ENCODE peak calls at places on chromosomes 1 and 21, in four cellular contexts. B is fibroblast of lung, Y is GM23248, F is lower lobe of right lung. V is an unnamed sample.
A peak's percentile ranks its signal among the peaks of the same experiment; 100 is the strongest.

GRCh38 chr1:18486195-18486594 is 5.5 kb downstream of the KLHDC7A start:
- DNase-seq in Y (no peak), B (no peak), F (no peak), V (no peak)

GRCh38 chr1:108716437-108717230 is 3.9 kb downstream of the FNDC7 start:
- DNase-seq in F (no peak), B (no peak), Y (no peak), V (no peak)

GRCh38 chr21:35024071-35024420 is 25.1 kb downstream of the RUNX1 start:
- DNase-seq in Y (no peak), F (no peak), B (no peak), V (no peak)

GRCh38 chr1:35915693-35916092 is 15.2 kb upstream of the AGO3 start:
- DNase-seq in Y (no peak), B (peak; percentile 34), F (no peak), V (no peak)

GRCh38 chr1:204565617-204566582 is 49.7 kb downstream of the MDM4 start:
- DNase-seq in B (peak; percentile 78), F (no peak), Y (peak; percentile 86), V (peak; percentile 84)

GRCh38 chr1:169107673-169108160 is 1.2 kb downstream of the ATP1B1 start:
- DNase-seq in B (peak; percentile 43), Y (peak; percentile 55), F (no peak), V (peak; percentile 46)

GRCh38 chr1:177448652-177449351 is 278.0 kb downstream of the BRINP2 start:
- DNase-seq in Y (peak; percentile 60), F (no peak), B (peak; percentile 1), V (no peak)

GRCh38 chr1:226646026-226646869 is 92.8 kb downstream of the ITPKB start:
- DNase-seq in Y (no peak), B (peak; percentile 28), F (peak; percentile 40), V (no peak)

GRCh38 chr21:39016740-39017315 is 166.4 kb downstream of the PSMG1 start:
- DNase-seq in F (peak; percentile 72), B (no peak), Y (no peak), V (no peak)

GRCh38 chr1:67803380-67804279 is 29.6 kb downstream of the GNG12 start:
- DNase-seq in B (peak; percentile 74), F (no peak), Y (peak; percentile 46), V (peak; percentile 58)

GRCh38 chr1:207497951-207498350 is 2.0 kb downstream of the CR1 start:
- DNase-seq in F (no peak), Y (no peak), B (no peak), V (no peak)

GRCh38 chr1:73452522-73452921 is 745.5 kb downstream of the LRRIQ3 start:
- DNase-seq in B (no peak), F (no peak), Y (no peak), V (peak; percentile 14)

GRCh38 chr1:91830242-91831131 is 55.5 kb downstream of the TGFBR3 start:
- DNase-seq in Y (peak; percentile 87), F (peak; percentile 62), B (peak; percentile 96), V (peak; percentile 82)

GRCh38 chr1:181083842-181084605 is 4.5 kb upstream of the IER5 start:
- DNase-seq in Y (peak; percentile 58), B (peak; percentile 68), F (peak; percentile 62), V (no peak)

GRCh38 chr1:68917456-68917855 is 420.6 kb upstream of the DEPDC1 start:
- DNase-seq in F (no peak), Y (no peak), B (no peak), V (peak; percentile 33)

GRCh38 chr1:21447311-21447710 is 7.4 kb downstream of the NBPF3 start:
- DNase-seq in F (no peak), B (peak; percentile 57), Y (no peak), V (peak; percentile 57)
- H3K9me3 ChIP-seq in F (no peaks in the 10 kb centered on the region), B (no peaks in the 10 kb centered on the region), Y (no peaks in the 10 kb centered on the region), V (no peaks in the 10 kb centered on the region)

GRCh38 chr1:231986631-231987291 is 360.2 kb downstream of the DISC1 start:
- DNase-seq in B (peak; percentile 68), Y (no peak), F (no peak), V (peak; percentile 5)
- H3K36me3 ChIP-seq in B (no peaks in the 10 kb centered on the region), Y (no peaks in the 10 kb centered on the region), F (no peaks in the 10 kb centered on the region), V (no peaks in the 10 kb centered on the region)

DNA sequence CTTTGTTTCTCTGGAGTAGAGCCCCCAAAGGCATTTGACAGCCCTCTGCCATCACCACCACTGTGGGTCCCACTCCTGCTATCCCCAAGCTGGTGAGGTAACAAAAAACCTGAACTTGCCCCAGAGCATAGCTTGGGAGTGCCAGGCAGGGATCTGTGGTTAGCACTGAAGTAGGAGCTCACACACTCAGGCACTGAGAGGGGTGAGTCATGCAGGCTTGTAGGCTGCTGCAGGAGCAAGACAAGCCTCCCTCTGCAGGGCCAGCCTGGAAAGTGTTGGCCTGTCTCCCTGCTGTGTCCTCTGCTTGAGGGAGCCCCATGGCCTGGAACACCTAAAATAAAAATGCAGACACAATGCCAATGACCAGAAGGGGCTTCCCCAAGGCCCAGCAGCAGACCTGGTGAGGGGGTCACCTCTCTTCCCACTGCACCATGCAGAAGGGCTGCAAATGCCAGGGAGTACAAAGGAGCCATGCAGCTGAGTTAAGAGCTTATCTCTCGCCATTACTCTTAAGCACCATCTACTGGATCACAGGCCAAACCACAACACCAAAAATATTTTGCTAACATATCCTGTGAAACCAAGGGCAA is 108.9 kb upstream of the POGK start:
- DNase-seq in Y (peak; percentile 7), F (peak; percentile 45), B (no peak), V (no peak)
- H3K9me3 ChIP-seq in Y (no peaks in the 10 kb centered on the region), F (no peaks in the 10 kb centered on the region), B (no peaks in the 10 kb centered on the region), V (peaks cover 2% of the 10 kb centered on the region)

GRCh38 chr21:46489162-46489663 is 30.5 kb downstream of the DIP2A start:
- DNase-seq in Y (no peak), B (no peak), F (no peak), V (no peak)
- H3K36me3 ChIP-seq in Y (peaks cover 11% of the 10 kb centered on the region), B (peaks cover 7% of the 10 kb centered on the region), F (peaks cover 45% of the 10 kb centered on the region), V (peaks cover 41% of the 10 kb centered on the region)

GRCh38 chr1:248127653-248128052 is 17.3 kb upstream of the OR2M5 start:
- DNase-seq in F (no peak), Y (no peak), B (no peak), V (no peak)
- H3K9me3 ChIP-seq in F (no peaks in the 10 kb centered on the region), Y (no peaks in the 10 kb centered on the region), B (no peaks in the 10 kb centered on the region), V (peaks cover 3% of the 10 kb centered on the region)

DNA sequence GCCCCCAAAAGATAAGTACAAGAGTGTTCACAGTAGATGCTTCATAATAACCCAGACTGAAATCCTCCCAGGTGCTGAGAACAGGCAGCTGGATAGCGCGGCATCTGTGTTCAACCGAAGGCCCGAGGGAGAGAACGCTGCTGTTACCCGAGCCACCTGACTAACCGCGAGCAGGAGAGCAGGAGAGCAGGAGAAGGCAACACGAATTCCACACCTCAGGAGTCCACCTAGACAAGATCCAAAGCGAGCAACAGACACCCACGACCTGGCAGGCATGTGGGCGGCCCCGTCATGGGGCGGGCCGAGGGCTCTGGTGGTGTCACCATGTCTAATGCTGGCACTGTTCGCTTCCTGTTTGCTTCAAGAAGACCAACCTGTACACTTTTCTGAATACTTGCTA is 20.9 kb upstream of the SPATC1L start:
- DNase-seq in Y (no peak), B (no peak), F (peak; percentile 20), V (no peak)
- H3K36me3 ChIP-seq in Y (no peaks in the 10 kb centered on the region), B (peaks cover 43% of the 10 kb centered on the region), F (peaks cover 83% of the 10 kb centered on the region), V (peaks cover 85% of the 10 kb centered on the region)

DNA sequence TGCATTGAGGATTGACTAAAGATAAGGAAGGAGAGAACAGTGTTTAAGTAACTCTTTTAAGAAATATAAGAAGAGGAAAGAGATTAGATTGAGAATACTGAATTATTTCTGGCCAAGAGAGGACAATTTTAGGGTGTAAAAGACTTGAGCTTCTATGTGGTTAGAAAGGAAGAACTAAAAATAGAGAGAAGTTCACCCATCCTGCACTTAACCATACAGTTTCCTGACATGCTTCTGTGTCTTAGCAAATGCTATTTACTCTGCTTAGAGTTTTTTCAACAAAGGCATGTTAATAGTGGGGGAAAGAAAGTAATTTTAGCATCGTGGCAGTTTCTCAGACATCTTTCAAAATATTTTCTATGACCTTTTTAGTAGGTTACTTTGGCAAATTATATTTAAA is 122.8 kb upstream of the GPR52 start:
- DNase-seq in F (no peak), Y (no peak), B (no peak), V (no peak)
- H3K9me3 ChIP-seq in F (peaks cover 26% of the 10 kb centered on the region), Y (peaks cover 7% of the 10 kb centered on the region), B (no peaks in the 10 kb centered on the region), V (peaks cover 28% of the 10 kb centered on the region)

V was measured in adipocyte.